ENCODE peak calls at places on chromosome 1, in five cellular contexts. K is pancreas, G is heart right ventricle, A is fibroblast of the aortic adventitia, S is left ventricle myocardium inferior. M is an unnamed sample.

GRCh38 chr1:6212193-6212959 is 6.5 kb downstream of the RNF207 start:
- DNase-seq in K (no peak), G (no peak), A (no peak), S (no peak), M (no peak)

GRCh38 chr1:42767510-42767924 is 468 bp downstream of the C1orf50 start:
- DNase-seq in K (no peak), G (no peak), A (no peak), S (no peak), M (no peak)

GRCh38 chr1:10237157-10237539 is 26.8 kb downstream of the KIF1B start:
- DNase-seq in K (no peak), G (no peak), A (no peak), S (no peak), M (no peak)

GRCh38 chr1:221741364-221741970 is 422 bp downstream of the DUSP10 start:
- DNase-seq in K (no peak), G (no peak), A (no peak), S (no peak), M (peak)

GRCh38 chr1:178189814-178190213 is 95.9 kb downstream of the RASAL2 start:
- DNase-seq in K (no peak), G (no peak), A (peak), S (no peak), M (no peak)

GRCh38 chr1:1086911-1087341 is 12.8 kb upstream of the RNF223 start:
- DNase-seq in K (peak), G (no peak), A (no peak), S (peak), M (no peak)

GRCh38 chr1:61142726-61143500 is 60.6 kb downstream of the NFIA start:
- DNase-seq in K (no peak), G (no peak), A (no peak), S (no peak), M (peak)

GRCh38 chr1:2934642-2935081 is 86.6 kb upstream of the ACTRT2 start:
- DNase-seq in K (peak), G (no peak), A (no peak), S (no peak), M (no peak)

GRCh38 chr1:59149435-59149834 is 147.5 kb upstream of the FGGY start:
- DNase-seq in K (no peak), G (no peak), A (no peak), S (no peak), M (no peak)

GRCh38 chr1:15863156-15863901 is 15.8 kb downstream of the SPEN start:
- DNase-seq in K (no peak), G (no peak), A (no peak), S (no peak), M (no peak)

GRCh38 chr1:162248854-162249535 is 127.7 kb downstream of the SPATA46 start:
- DNase-seq in K (no peak), G (no peak), A (no peak), S (no peak), M (no peak)

GRCh38 chr1:40411294-40411693 is 37.8 kb downstream of the SMAP2 start:
- DNase-seq in K (no peak), G (no peak), A (no peak), S (no peak), M (peak)

GRCh38 chr1:174689524-174689923 is 241.8 kb downstream of the GPR52 start:
- DNase-seq in K (no peak), G (no peak), A (no peak), S (no peak), M (no peak)

GRCh38 chr1:222926566-222926965 is 111.7 kb downstream of the DISP1 start:
- DNase-seq in K (no peak), G (no peak), A (no peak), S (no peak), M (no peak)

GRCh38 chr1:241627453-241628329 is 12.5 kb downstream of the CHML start:
- DNase-seq in K (no peak), G (no peak), A (peak), S (no peak), M (no peak)

GRCh38 chr1:52365091-52365745 is 787 bp downstream of the CC2D1B start:
- DNase-seq in K (no peak), G (peak), A (peak), S (peak), M (peak)

GRCh38 chr1:178530037-178530402 is 17.1 kb downstream of the TEX35 start:
- DNase-seq in K (no peak), G (peak), A (peak), S (no peak), M (no peak)

GRCh38 chr1:84254703-84255238 is 46.7 kb upstream of the SAMD13 start:
- DNase-seq in K (no peak), G (no peak), A (no peak), S (no peak), M (no peak)
- H3K4me3 ChIP-seq in K (no peak), G (no peak), A (no peak), S (no peak), M (no peak)

DNA sequence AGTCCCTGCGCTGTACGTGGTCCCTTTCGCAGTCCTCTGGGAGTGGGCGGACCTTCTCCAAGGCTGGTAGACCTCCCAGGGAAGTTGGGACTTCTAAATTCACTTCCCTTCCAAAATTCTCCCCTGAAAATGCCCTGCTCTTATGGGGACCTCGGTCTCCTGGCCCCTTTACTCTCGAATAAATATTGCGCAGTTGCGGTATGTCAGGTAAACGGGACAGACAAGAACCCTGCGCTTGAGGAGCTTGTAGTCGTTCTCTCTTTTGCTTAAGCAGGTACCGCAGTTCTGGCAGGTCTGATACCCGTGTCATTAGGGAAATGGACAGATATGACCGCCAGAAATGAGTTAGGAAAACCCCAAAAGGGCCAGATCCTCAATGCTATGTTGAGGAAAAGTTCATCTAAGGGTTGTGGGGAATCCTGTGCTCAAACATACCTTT is 561 bp downstream of the KIF2C start:
- DNase-seq in K (no peak), G (no peak), A (no peak), S (no peak), M (no peak)
- H3K4me3 ChIP-seq in K (no peak), G (peak), A (peak), S (peak), M (peak)

DNA sequence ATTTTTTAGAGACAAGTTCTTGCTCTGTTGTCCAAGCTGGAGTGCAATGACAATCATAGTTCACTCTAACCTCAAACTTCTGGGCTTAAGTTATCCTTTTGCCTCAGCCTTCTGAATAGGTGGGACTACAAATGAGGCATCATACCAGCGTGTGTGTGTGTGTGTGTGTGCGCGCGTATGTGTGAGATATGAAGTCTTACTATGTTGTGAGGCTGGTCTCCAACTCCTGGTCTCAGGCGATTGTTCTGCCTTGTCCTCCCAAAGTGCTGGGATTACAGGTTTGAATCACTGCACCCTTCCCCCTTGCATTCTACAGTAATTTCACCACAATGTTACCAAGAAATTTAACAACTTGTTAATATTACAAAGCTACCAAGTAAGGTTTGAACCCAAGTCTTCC is 688 bp upstream of the GBP2 start:
- DNase-seq in K (no peak), G (no peak), A (no peak), S (no peak), M (no peak)
- H3K4me3 ChIP-seq in K (no peak), G (peak), A (no peak), S (no peak), M (no peak)

GRCh38 chr1:119656410-119656955 is 8.4 kb upstream of the ZNF697 start:
- DNase-seq in K (no peak), G (no peak), A (no peak), S (no peak), M (no peak)

GRCh38 chr1:119664057-119664456 is 16.0 kb upstream of the ZNF697 start:
- DNase-seq in K (no peak), G (no peak), A (no peak), S (no peak), M (no peak)

GRCh38 chr1:119660253-119661078 is 12.4 kb upstream of the ZNF697 start:
- DNase-seq in K (no peak), G (no peak), A (no peak), S (no peak), M (no peak)

GRCh38 chr1:119662034-119662437 is 14.0 kb upstream of the ZNF697 start:
- DNase-seq in K (no peak), G (no peak), A (no peak), S (no peak), M (no peak)

GRCh38 chr1:119659628-119660027 is 11.6 kb upstream of the ZNF697 start:
- DNase-seq in K (no peak), G (no peak), A (peak), S (peak), M (no peak)
- H3K4me3 ChIP-seq in K (no peak), G (no peak), A (no peak), S (no peak), M (no peak)

GRCh38 chr1:45953934-45954333 is 150.5 kb downstream of the MAST2 start:
- DNase-seq in K (no peak), G (no peak), A (peak), S (no peak), M (no peak)
- H3K4me3 ChIP-seq in K (no peak), G (no peak), A (peak), S (peak), M (no peak)

GRCh38 chr1:180926164-180926981 is 13.7 kb downstream of the KIAA1614 start:
- DNase-seq in K (no peak), G (peak), A (peak), S (peak), M (no peak)
- H3K4me3 ChIP-seq in K (no peak), G (no peak), A (no peak), S (peak), M (no peak)

GRCh38 chr1:228404107-228404720 is 2.4 kb downstream of the TRIM11 start:
- DNase-seq in K (no peak), G (no peak), A (no peak), S (no peak), M (no peak)
- H3K4me3 ChIP-seq in K (no peak), G (no peak), A (peak), S (peak), M (peak)

GRCh38 chr1:198636391-198636790 is 2.4 kb upstream of the PTPRC start:
- DNase-seq in K (no peak), G (no peak), A (no peak), S (no peak), M (no peak)

GRCh38 chr1:198635964-198636363 is 2.9 kb upstream of the PTPRC start:
- DNase-seq in K (no peak), G (no peak), A (no peak), S (no peak), M (no peak)

GRCh38 chr1:198631292-198631691 is 7.5 kb upstream of the PTPRC start:
- DNase-seq in K (no peak), G (no peak), A (no peak), S (no peak), M (no peak)

GRCh38 chr1:198632007-198632406 is 6.8 kb upstream of the PTPRC start:
- DNase-seq in K (no peak), G (no peak), A (no peak), S (no peak), M (no peak)

DNA sequence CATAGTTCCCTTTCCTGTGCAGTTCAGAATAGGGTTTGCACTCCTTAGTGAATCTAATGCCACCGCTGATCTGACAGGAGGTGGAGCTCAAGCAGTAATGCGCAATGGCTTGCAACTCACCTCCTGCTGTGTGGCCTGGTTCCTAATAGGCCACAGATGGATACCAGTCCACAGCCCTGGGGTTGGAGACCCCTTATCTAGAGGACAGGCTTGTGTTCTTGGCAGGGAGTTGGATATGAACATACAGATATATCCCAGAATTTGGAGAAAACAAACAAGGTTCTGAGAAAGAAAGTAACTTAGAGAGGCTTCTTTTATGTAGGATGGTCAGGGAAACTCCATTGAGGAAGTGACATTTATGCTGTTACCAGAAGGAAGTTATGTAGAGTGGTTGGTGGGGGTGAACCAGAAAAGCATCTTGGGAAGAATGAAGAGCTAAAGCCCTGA is 5.1 kb upstream of the PTPRC start:
- DNase-seq in K (no peak), G (no peak), A (no peak), S (no peak), M (no peak)
- H3K4me3 ChIP-seq in K (no peak), G (no peak), A (no peak), S (no peak), M (no peak)